ENCODE peak calls at places on chromosomes 12 and 14, in six cellular contexts. J, R, Q, C, B and V are unnamed samples.

GRCh38 chr12:70762000-70762399 is 124.8 kb upstream of the PTPRB start:
- DNase-seq in Q (no peak), J (no peak), C (no peak), B (no peak), R (no peak), V (no peak)

GRCh38 chr14:95255013-95255412 is 64.7 kb downstream of the CLMN start:
- DNase-seq in J (no peak), Q (no peak), C (no peak), R (no peak), B (no peak), V (no peak)

GRCh38 chr12:95633049-95633545 is 81.8 kb upstream of the USP44 start:
- DNase-seq in B (no peak), J (no peak), C (peak), Q (no peak), R (peak), V (no peak)

GRCh38 chr14:104289485-104289884 is 151.1 kb downstream of the KIF26A start:
- DNase-seq in Q (no peak), J (no peak), B (no peak), R (no peak), C (no peak), V (no peak)

GRCh38 chr14:35213869-35214387 is 78.3 kb upstream of the PSMA6 start:
- DNase-seq in R (peak), J (no peak), C (no peak), B (no peak), Q (no peak), V (no peak)

GRCh38 chr14:92520102-92520651 is 6.6 kb downstream of the RIN3 start:
- DNase-seq in R (no peak), B (no peak), C (no peak), J (no peak), Q (no peak), V (no peak)

GRCh38 chr14:25537846-25538455 is 488.0 kb upstream of the STXBP6 start:
- DNase-seq in B (no peak), J (no peak), R (no peak), C (no peak), Q (no peak), V (no peak)

GRCh38 chr14:24690492-24690891 is 56.5 kb upstream of the GZMB start:
- DNase-seq in J (no peak), C (no peak), R (no peak), B (no peak), Q (no peak), V (peak)

GRCh38 chr14:91255820-91256219 is 11.3 kb upstream of the GPR68 start:
- DNase-seq in C (no peak), Q (no peak), B (no peak), J (no peak), R (no peak), V (no peak)

GRCh38 chr14:20812576-20812975 is 9.9 kb upstream of the RNASE1 start:
- DNase-seq in Q (no peak), R (no peak), J (no peak), C (no peak), B (no peak), V (no peak)

GRCh38 chr14:57390806-57391562 is 598 bp downstream of the NAA30 start:
- DNase-seq in Q (no peak), B (peak), J (no peak), C (no peak), R (peak), V (no peak)

GRCh38 chr12:52645120-52645761 is 6.8 kb downstream of the KRT2 start:
- DNase-seq in B (no peak), R (no peak), J (no peak), Q (no peak), C (no peak), V (no peak)

GRCh38 chr12:65472079-65472478 is 193.6 kb downstream of the MSRB3 start:
- DNase-seq in R (no peak), Q (no peak), J (no peak), C (no peak), B (no peak), V (no peak)

GRCh38 chr12:12511021-12511783 is 51.5 kb downstream of the DUSP16 start:
- DNase-seq in J (no peak), Q (no peak), C (no peak), B (no peak), R (no peak), V (no peak)

GRCh38 chr12:32997471-32997870 is 100.9 kb upstream of the PKP2 start:
- DNase-seq in B (no peak), J (no peak), C (no peak), Q (no peak), R (no peak), V (no peak)

GRCh38 chr12:59780605-59781135 is 184.8 kb downstream of the SLC16A7 start:
- DNase-seq in C (no peak), Q (no peak), B (no peak), J (no peak), R (peak), V (no peak)

GRCh38 chr12:80045594-80045993 is 53.7 kb upstream of the OTOGL start:
- DNase-seq in R (peak), Q (peak), C (no peak), B (no peak), J (peak), V (no peak)

GRCh38 chr14:67331368-67332125 is 28.1 kb downstream of the ATP6V1D start:
- DNase-seq in C (no peak), R (no peak), Q (no peak), J (no peak), B (no peak), V (no peak)

GRCh38 chr12:21656931-21657335 is 709 bp downstream of the LDHB start:
- DNase-seq in R (peak), J (no peak), B (no peak), Q (no peak), C (no peak), V (peak)

GRCh38 chr14:74217672-74218448 is 21.4 kb upstream of the VSX2 start:
- DNase-seq in C (no peak), J (peak), B (peak), R (peak), Q (no peak), V (peak)

GRCh38 chr12:71157601-71158233 is at the start of gene TSPAN8:
- DNase-seq in C (no peak), B (no peak), J (no peak), Q (no peak), R (peak), V (no peak)

GRCh38 chr12:42798811-42799438 is 209.4 kb upstream of the PRICKLE1 start:
- DNase-seq in B (no peak), C (no peak), Q (no peak), R (peak), J (peak), V (no peak)
- H3K4me3 ChIP-seq in B (no peak), C (no peak), Q (no peak), R (no peak), J (no peak), V (no peak)

GRCh38 chr14:26598081-26598671 is 343 bp upstream of the NOVA1 start:
- DNase-seq in Q (peak), J (peak), R (peak), C (peak), B (peak), V (no peak)
- TF ChIP-seq CTCF in Q (no peak), J (no peak), R (no peak), C (no peak), B (no peak), V (no peak)

DNA sequence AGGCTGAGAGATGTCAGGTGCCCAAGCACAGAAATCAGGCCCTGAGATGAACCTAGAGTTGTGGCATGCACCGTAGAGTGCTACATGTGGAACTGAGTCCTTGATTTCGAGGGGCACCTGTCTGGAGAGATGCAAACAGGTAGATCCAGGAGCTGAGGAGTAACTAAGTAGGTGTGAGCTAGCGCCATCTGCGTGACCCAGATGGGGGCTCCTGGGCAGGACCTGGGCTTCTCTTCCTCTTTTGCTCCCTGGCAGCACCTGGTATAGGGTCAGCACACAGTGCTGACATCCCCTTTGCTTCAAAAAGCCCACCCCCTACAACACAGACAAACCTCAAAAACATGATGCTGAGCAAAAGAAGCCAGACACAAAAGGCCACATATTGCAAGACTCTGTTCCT is 65.8 kb downstream of the PITPNM2 start:
- DNase-seq in Q (no peak), B (no peak), R (no peak), J (no peak), C (no peak), V (no peak)
- H3K4me3 ChIP-seq in Q (no peak), B (no peak), R (no peak), J (no peak), C (no peak), V (no peak)

GRCh38 chr14:75277000-75277795 is 1.4 kb upstream of the FOS start:
- DNase-seq in B (peak), Q (no peak), J (no peak), C (peak), R (peak), V (no peak)
- TF ChIP-seq CTCF in B (peak), Q (no peak), J (no peak), C (no peak), R (no peak), V (no peak)

DNA sequence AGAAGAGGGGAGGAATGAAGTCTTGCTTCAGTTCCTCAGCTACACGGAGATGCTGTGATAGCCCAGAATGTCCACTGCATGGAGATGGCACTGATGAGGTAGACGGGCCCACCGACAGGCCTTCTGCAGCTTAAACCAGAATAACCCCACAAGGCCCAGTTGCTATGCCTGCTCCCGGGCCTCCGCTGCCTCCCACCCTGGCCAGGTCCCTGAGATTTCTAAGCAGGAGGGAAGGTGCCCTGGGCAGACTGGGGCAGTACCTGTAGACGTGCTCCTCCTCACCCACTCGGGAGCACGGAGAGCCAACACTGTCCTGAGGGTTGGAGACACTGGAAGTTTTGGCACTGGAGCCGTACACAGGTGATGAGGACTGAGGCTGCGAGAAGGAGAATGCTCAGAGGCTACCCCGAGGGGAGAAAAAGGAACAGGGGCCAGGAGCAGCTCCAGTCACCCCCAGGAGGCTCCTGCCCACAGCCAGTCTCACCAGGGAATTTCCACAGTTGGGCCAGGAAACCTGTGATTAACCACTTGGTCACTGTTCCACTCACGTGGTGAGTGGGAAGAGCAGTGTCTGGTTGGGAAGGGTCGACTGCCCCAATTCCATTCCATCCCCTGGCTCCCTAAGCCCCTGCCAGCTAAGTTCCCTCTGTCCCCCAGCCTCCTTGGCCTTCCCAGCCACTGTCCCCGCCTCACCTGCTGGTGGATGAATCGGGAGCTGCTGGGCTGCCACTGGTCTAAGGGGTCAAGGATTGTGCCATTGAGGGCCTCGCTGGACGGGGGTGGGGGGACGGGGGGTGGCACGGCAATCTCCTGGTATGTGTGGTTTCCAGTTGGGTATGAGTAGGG is 22.8 kb upstream of the RPLP0 start:
- DNase-seq in J (no peak), Q (no peak), B (no peak), R (no peak), C (no peak), V (no peak)
- H3K4me3 ChIP-seq in J (no peak), Q (no peak), B (no peak), R (no peak), C (no peak), V (no peak)

DNA sequence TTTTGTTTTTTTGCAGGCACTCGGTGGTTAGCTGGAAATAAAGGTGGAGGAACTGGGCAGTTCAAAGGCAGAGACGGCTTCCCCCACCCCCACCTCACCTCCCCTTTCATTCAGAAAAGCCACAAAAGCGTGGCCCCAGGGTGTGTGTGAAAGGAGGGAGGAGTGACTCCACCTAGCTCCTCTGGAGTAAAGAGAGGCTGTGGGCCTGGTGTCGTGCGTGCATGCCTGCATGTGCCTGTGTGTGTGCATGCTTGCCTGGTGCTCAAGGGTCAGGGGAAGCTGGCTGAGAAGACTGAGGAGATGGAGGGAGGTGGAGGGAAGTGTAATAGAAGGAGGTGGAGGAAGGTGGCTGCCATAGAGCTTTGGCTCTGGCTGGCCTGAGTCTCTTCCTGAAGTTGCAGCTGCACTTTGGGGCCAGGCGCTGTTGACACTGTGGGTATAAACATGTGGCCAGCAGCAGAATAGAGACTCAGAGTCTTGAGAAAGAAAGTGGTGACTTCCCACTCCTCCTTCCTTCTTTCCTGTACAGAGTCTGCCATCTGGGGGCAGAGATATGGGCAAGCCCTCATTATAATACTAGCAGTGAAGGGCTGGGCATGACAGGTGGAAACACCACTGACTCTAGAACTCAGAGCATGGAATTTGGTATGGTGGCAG is 36.9 kb upstream of the SINHCAF start:
- DNase-seq in Q (no peak), C (no peak), B (no peak), J (no peak), R (no peak), V (peak)
- TF ChIP-seq CTCF in Q (no peak), C (no peak), B (no peak), J (no peak), R (no peak), V (peak)

GRCh38 chr12:34289431-34290190 is 267.3 kb downstream of the ALG10 start:
- DNase-seq in C (no peak), B (peak), R (no peak), Q (no peak), J (no peak), V (no peak)
- H3K4me3 ChIP-seq in C (no peak), B (no peak), R (no peak), Q (no peak), J (no peak), V (no peak)

GRCh38 chr12:25975179-25975578 is 16.7 kb downstream of the RASSF8 start:
- DNase-seq in C (no peak), R (no peak), B (no peak), J (no peak), Q (no peak), V (no peak)

GRCh38 chr12:25970082-25970481 is 11.6 kb downstream of the RASSF8 start:
- DNase-seq in R (no peak), B (no peak), C (no peak), Q (no peak), J (no peak), V (no peak)

GRCh38 chr12:25971675-25972035 is 13.2 kb downstream of the RASSF8 start:
- DNase-seq in C (no peak), R (peak), J (no peak), Q (no peak), B (no peak), V (no peak)

GRCh38 chr12:25972783-25973182 is 14.3 kb downstream of the RASSF8 start:
- DNase-seq in Q (no peak), C (no peak), R (peak), B (no peak), J (no peak), V (no peak)

DNA sequence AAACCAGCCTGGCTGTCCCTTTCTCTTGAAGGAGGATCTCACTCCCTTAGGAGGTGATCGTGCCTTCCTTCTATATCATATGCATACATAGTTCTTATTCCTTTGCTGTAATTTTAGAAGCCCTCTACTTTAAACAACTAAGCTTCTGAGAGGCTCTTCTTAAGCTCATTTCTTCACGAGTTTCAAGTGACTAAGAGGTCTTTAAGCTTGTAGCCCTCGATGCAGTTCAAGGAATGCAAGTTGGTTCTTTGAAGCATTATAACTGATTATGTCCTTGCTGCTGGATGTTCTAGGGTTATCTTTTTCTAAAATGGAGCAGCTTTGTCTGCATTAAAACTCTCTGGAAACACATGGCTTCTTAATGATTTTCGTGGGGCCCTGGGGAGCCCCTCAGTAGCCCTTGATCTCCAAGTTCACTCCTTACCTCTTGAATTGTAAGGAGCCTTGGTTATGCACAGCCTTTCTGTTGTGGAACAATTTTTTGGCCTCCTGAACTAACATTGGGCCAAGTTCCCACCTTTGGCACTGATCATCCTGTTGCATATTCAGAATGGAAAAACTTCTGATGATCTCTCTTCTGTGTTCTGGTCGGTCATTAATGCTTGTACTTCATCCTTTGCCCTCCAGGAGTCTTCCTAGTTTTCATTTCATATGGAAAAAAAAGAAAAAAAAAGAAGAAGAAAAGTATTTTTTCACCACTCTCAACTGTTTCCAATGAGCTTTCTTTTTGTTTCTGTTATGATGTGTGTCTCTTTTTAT is 12.6 kb downstream of the RASSF8 start:
- DNase-seq in R (peak), B (no peak), C (no peak), J (no peak), Q (no peak), V (no peak)
- TF ChIP-seq CTCF in R (peak), B (peak), C (peak), J (peak), Q (peak), V (no peak)